ENCODE peak calls at places on chromosomes 3 and 15, in nine cellular contexts. R, Y, D, I, T, F, K, Z and O are unnamed samples.

GRCh38 chr3:175075269-175075668 is 216.1 kb downstream of the NAALADL2 start:
- DNase-seq in K (no peak), Z (no peak), Y (no peak), R (no peak), I (no peak), T (no peak), F (no peak), D (no peak), O (no peak)

GRCh38 chr15:71237456-71238188 is 122.4 kb downstream of the THSD4 start:
- DNase-seq in Y (no peak), Z (peak), R (no peak), F (no peak), T (no peak), I (no peak), D (no peak), K (no peak), O (peak)

GRCh38 chr15:71658036-71658435 is 152.3 kb upstream of the NR2E3 start:
- DNase-seq in K (no peak), I (no peak), D (no peak), F (no peak), Y (no peak), Z (no peak), T (no peak), R (no peak), O (no peak)

GRCh38 chr15:65791335-65792129 is 561 bp downstream of the DENND4A start:
- DNase-seq in Z (peak), I (peak), F (no peak), D (peak), Y (peak), T (no peak), K (no peak), R (peak), O (peak)

GRCh38 chr15:82174471-82174870 is 88.1 kb downstream of the EFL1 start:
- DNase-seq in Y (no peak), D (no peak), K (no peak), R (no peak), Z (no peak), T (no peak), F (no peak), I (no peak), O (no peak)

GRCh38 chr3:118618247-118619040 is 416.2 kb downstream of the IGSF11 start:
- DNase-seq in D (no peak), K (no peak), Y (no peak), Z (no peak), T (no peak), I (no peak), R (no peak), F (no peak), O (no peak)

GRCh38 chr3:143288944-143289343 is 169.4 kb downstream of the CHST2 start:
- DNase-seq in R (no peak), F (no peak), D (no peak), T (no peak), K (no peak), I (no peak), Z (no peak), Y (no peak), O (no peak)

GRCh38 chr3:71887256-71887655 is 102.3 kb upstream of the PROK2 start:
- DNase-seq in T (no peak), R (no peak), Z (no peak), F (no peak), K (no peak), Y (no peak), I (no peak), D (no peak), O (no peak)

GRCh38 chr3:37526511-37526910 is 335.2 kb upstream of the CTDSPL start:
- DNase-seq in I (no peak), T (no peak), Y (no peak), R (no peak), F (no peak), K (no peak), D (no peak), Z (peak), O (no peak)

GRCh38 chr3:190178779-190179178 is 58.1 kb upstream of the P3H2 start:
- DNase-seq in I (no peak), F (no peak), Y (no peak), D (no peak), Z (no peak), R (no peak), K (no peak), T (no peak), O (no peak)

GRCh38 chr3:76346680-76347079 is 561.3 kb upstream of the ZNF717 start:
- DNase-seq in D (no peak), Z (no peak), K (no peak), I (no peak), Y (no peak), F (no peak), T (no peak), R (no peak), O (no peak)

GRCh38 chr3:100331660-100332059 is 2.9 kb upstream of the NIT2 start:
- DNase-seq in R (no peak), T (no peak), Z (no peak), K (no peak), Y (no peak), D (no peak), I (no peak), F (no peak), O (no peak)

GRCh38 chr15:70584838-70585706 is 178.3 kb downstream of the UACA start:
- DNase-seq in Y (peak), T (peak), F (peak), K (no peak), Z (peak), R (peak), I (peak), D (peak), O (no peak)

GRCh38 chr15:76345269-76345879 is 8.8 kb downstream of the ISL2 start:
- DNase-seq in Y (no peak), Z (no peak), K (no peak), D (no peak), R (no peak), I (no peak), F (no peak), T (peak), O (no peak)

GRCh38 chr15:77419050-77419835 is 661 bp downstream of the PEAK1 start:
- DNase-seq in I (peak), T (peak), R (peak), F (peak), D (peak), K (no peak), Y (peak), Z (peak), O (no peak)

GRCh38 chr3:172836390-172836997 is 86.0 kb downstream of the ECT2 start:
- DNase-seq in Z (peak), D (peak), Y (peak), I (no peak), K (peak), R (peak), T (peak), F (peak), O (no peak)

GRCh38 chr3:150372320-150373118 is 35.6 kb upstream of the TSC22D2 start:
- DNase-seq in Y (peak), F (no peak), T (peak), I (no peak), D (no peak), Z (no peak), R (no peak), K (no peak), O (no peak)

GRCh38 chr3:195512798-195513345 is 30.3 kb downstream of the PPP1R2 start:
- DNase-seq in D (no peak), K (no peak), F (no peak), I (no peak), T (no peak), R (no peak), Z (no peak), Y (no peak), O (no peak)

GRCh38 chr15:60507596-60508424 is 28.9 kb upstream of the ICE2 start:
- DNase-seq in T (peak), I (no peak), R (peak), Z (peak), Y (peak), F (peak), D (no peak), K (peak), O (no peak)

GRCh38 chr3:172675371-172676193 is 35.3 kb downstream of the NCEH1 start:
- DNase-seq in Z (no peak), D (no peak), Y (peak), K (peak), T (peak), R (peak), F (no peak), I (no peak), O (no peak)

GRCh38 chr15:72474912-72475601 is 927 bp downstream of the ARIH1 start:
- DNase-seq in T (peak), Y (peak), D (peak), I (peak), R (peak), F (peak), Z (peak), K (peak), O (peak)

GRCh38 chr3:120163023-120163422 is 68.8 kb upstream of the GSK3B start:
- DNase-seq in R (no peak), D (no peak), T (no peak), I (no peak), F (no peak), Y (no peak), Z (no peak), K (no peak), O (no peak)

GRCh38 chr3:72248389-72248761 is 463.4 kb upstream of the PROK2 start:
- DNase-seq in R (no peak), Y (no peak), Z (no peak), T (no peak), F (no peak), D (no peak), I (no peak), K (no peak), O (no peak)

GRCh38 chr15:57153140-57153539 is 223.2 kb upstream of the CGNL1 start:
- DNase-seq in T (no peak), Y (no peak), I (no peak), D (no peak), R (no peak), F (no peak), K (peak), Z (no peak), O (no peak)

GRCh38 chr3:138945646-138946553 is 1.0 kb downstream of the FOXL2 start:
- DNase-seq in T (peak), I (no peak), Y (peak), K (no peak), R (peak), Z (peak), F (no peak), D (peak), O (no peak)

GRCh38 chr3:160088492-160089137 is 100.0 kb downstream of the IL12A start:
- DNase-seq in F (no peak), T (no peak), I (no peak), K (no peak), D (no peak), Z (no peak), R (no peak), Y (no peak), O (no peak)

GRCh38 chr3:71254658-71255057 is 328.9 kb downstream of the FOXP1 start:
- DNase-seq in F (no peak), Y (no peak), I (no peak), Z (no peak), T (no peak), D (no peak), R (no peak), K (no peak), O (no peak)

GRCh38 chr3:174120997-174121396 is 723.5 kb downstream of the NLGN1 start:
- DNase-seq in R (no peak), D (no peak), T (no peak), Y (no peak), K (no peak), Z (no peak), F (no peak), I (no peak), O (no peak)

GRCh38 chr3:87367752-87368151 is 91.4 kb upstream of the POU1F1 start:
- DNase-seq in T (no peak), K (no peak), F (no peak), D (no peak), Z (no peak), R (no peak), Y (no peak), I (no peak), O (no peak)

GRCh38 chr3:53513556-53514190 is 19.3 kb downstream of the CACNA1D start:
- DNase-seq in Z (no peak), T (peak), F (no peak), K (peak), D (no peak), R (no peak), I (no peak), Y (no peak), O (no peak)
- TF ChIP-seq CTCF in Z (no peak), T (peak), F (no peak), K (peak), D (no peak), R (no peak), I (no peak), Y (peak), O (no peak)

GRCh38 chr15:44173813-44174212 is 21.3 kb downstream of the FRMD5 start:
- DNase-seq in T (no peak), F (no peak), D (no peak), K (no peak), R (no peak), Y (no peak), I (no peak), Z (no peak), O (no peak)
- TF ChIP-seq CTCF in T (no peak), F (no peak), D (no peak), K (no peak), R (no peak), Y (no peak), I (no peak), Z (no peak), O (no peak)

DNA sequence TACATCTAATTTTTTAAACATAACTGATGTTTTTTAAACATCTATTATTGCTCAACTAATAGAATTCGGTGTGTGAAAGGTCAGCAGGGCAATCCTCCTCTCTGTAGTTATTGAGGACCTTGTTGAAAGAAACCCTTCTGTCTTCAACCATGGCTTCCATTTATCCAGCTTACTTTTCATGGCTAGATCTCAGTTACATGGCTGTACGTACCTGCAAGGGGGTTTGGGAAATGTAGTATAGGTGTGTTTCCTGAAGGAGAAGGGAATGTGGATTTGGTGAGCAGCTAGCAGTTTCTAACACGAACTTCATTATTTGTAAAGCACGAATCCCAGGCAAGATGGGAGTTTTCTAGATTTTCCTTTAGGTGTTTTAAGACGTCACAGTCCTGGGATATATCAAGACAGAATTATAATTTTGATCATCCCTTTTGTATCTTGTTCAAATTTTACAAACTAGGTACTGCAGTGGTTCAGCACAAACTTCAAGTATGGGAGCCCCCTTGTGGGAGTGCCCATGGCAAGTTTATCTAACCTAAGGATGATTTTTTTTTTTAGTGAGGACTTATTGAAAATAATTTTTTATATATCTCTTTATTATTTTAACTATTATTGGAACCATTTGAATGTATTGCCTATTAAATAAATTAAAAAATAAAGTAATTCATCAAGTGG is 41.6 kb downstream of the FBXL2 start:
- DNase-seq in D (no peak), Z (no peak), R (no peak), I (no peak), Y (no peak), T (no peak), K (no peak), F (no peak), O (no peak)
- TF ChIP-seq CTCF in D (no peak), Z (no peak), R (peak), I (no peak), Y (peak), T (no peak), K (no peak), F (peak), O (no peak)

DNA sequence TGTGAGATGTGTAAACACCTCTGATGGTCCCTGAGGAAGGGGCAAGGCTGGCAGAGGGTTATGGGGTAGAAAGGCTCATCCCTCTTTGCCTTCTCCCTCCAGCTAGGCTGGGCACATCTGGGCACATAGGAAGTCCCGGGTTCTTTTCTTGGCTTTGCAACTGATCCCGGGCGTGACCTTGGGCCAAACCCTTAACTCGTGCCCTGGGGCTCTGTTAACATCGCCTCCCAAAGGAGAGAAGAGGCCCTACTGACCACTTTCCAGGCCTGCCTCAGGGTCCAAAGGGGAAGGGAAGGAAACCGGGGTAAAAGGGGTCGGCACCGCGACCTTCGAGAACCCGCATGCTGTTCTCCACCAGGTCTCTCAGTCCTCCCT is 549 bp downstream of the C3orf18 start:
- DNase-seq in Z (no peak), D (no peak), F (no peak), Y (no peak), T (no peak), R (no peak), I (no peak), K (no peak), O (no peak)
- TF ChIP-seq CTCF in Z (no peak), D (no peak), F (no peak), Y (no peak), T (no peak), R (no peak), I (no peak), K (no peak), O (no peak)

GRCh38 chr15:39922450-39923092 is 2.5 kb upstream of the GPR176 start:
- DNase-seq in R (no peak), F (no peak), Y (peak), Z (no peak), K (no peak), D (no peak), T (no peak), I (no peak), O (no peak)

GRCh38 chr15:39921274-39921638 is 1.2 kb upstream of the GPR176 start:
- DNase-seq in R (no peak), Z (no peak), Y (no peak), K (no peak), T (no peak), D (no peak), I (no peak), F (no peak), O (no peak)

GRCh38 chr15:39926526-39926925 is 6.5 kb upstream of the GPR176 start:
- DNase-seq in T (no peak), K (no peak), I (no peak), R (no peak), Y (no peak), D (no peak), F (no peak), Z (no peak), O (no peak)

GRCh38 chr15:39924437-39924836 is 4.4 kb upstream of the GPR176 start:
- DNase-seq in I (no peak), Z (no peak), D (no peak), Y (no peak), R (no peak), K (no peak), F (no peak), T (no peak), O (no peak)

DNA sequence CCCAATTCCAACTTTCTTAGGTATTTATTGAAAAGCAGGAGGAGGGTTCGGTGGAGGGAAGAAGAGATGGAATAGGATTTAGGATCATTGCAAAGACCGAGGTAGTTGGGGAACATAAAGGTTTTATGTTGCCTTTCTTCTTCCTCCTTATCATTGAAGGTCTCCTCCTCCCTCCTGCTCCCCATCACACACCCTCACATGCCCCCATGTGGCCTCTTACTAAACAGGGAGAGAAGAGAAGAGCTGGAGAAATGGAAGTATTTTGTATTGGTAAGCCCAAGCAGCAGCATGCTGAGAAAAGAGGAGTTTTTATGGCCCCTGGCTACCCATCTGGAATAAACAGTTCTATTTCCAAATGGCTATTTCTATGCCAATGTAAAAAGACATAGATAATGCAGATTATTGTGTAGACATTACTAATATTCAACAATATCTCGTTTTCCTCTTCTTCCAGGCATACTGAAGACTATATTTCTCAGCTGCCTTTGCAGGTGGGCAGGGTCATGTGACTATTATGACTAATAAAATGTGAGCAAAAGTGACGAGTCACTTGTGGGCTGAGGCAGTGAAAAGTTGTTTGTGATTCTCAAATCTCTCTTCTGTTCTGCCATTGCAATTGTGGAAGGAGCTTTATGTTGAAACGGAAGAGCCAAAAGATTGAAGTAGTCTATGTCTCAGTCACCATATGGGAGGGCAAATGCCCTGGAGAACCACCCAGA is 5.2 kb upstream of the GPR176 start:
- DNase-seq in I (no peak), K (no peak), F (no peak), T (no peak), Z (no peak), Y (peak), D (no peak), R (no peak), O (no peak)
- TF ChIP-seq CTCF in I (no peak), K (no peak), F (no peak), T (no peak), Z (no peak), Y (no peak), D (no peak), R (no peak), O (no peak)

DNA sequence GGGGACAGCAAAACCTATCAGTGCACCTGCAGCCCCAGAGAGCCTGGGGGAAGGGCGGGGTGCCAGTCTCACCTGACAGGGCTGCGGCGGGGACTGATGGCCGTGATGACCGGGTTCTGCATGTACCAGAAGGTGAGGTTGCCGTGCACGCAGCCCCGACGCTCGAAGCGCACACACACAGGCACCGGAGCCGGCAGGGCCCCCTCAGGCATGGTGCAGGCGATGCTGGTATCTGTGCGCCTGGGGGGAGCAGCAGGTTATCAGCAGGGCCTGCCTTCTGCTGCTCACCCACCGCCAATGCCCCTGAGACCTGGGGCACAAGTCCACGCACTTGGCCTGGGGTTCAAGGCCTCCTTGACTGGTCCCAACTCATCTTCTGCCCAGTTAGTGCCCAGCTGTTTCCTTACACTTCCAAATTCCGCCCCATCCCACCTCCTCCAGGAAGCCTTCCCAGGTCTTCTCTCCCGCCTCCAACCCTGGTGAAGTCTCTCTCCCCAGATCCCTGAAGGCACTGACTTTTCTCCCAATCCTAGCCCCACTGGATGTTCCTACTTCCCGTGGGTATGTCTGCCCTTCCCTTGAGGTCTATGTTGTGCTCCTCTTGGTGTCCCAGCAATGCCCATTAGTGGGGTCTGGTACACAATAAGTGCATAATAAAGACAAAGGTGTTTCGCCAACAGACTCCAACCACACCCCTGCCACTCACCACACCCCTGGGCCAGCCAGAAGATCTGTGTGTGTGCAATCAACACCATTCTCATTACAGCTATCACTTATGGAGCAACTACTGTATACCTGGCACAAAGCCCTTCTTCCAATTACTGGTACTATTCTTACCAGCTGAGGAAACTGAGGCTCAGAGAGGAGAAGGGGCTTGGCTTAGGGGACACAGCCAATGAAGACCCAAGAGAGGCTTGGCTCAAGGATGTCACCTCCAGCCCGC is 28.9 kb downstream of the H1-8 start:
- DNase-seq in Z (no peak), I (no peak), Y (no peak), T (no peak), K (no peak), R (no peak), D (no peak), F (no peak), O (no peak)
- TF ChIP-seq CTCF in Z (no peak), I (no peak), Y (no peak), T (no peak), K (no peak), R (no peak), D (no peak), F (no peak), O (no peak)